ENCODE peak calls at places on chromosome 6, in ten cellular contexts. One of them, this sample, is unnamed.

GRCh38 chr6:118410001-118410400 is 138.1 kb upstream of the PLN start:
- DNase-seq in GM12891: no peak
- DNase-seq in stomach: no peak
- DNase-seq in vagina: no peak
- DNase-seq in HepG2: no peak
- DNase-seq in spleen: no peak
- DNase-seq in SK-N-SH: no peak
- DNase-seq in suprapubic skin: no peak
- DNase-seq in sigmoid colon: no peak
- DNase-seq in transverse colon: no peak
- DNase-seq in this sample: no peak

GRCh38 chr6:5657684-5658429 is 348.9 kb downstream of the NRN1 start:
- DNase-seq in stomach: no peak
- DNase-seq in transverse colon: no peak
- DNase-seq in sigmoid colon: no peak
- DNase-seq in SK-N-SH: no peak
- DNase-seq in suprapubic skin: no peak
- DNase-seq in spleen: no peak
- DNase-seq in vagina: no peak
- DNase-seq in GM12891: no peak
- DNase-seq in HepG2: no peak
- DNase-seq in this sample: no peak

GRCh38 chr6:153140299-153140698 is 9.2 kb upstream of the RGS17 start:
- DNase-seq in SK-N-SH: peak
- DNase-seq in stomach: no peak
- DNase-seq in sigmoid colon: no peak
- DNase-seq in GM12891: no peak
- DNase-seq in vagina: no peak
- DNase-seq in HepG2: no peak
- DNase-seq in suprapubic skin: no peak
- DNase-seq in transverse colon: no peak
- DNase-seq in spleen: no peak
- DNase-seq in this sample: no peak

GRCh38 chr6:131182991-131183425 is 47.7 kb downstream of the AKAP7 start:
- DNase-seq in vagina: no peak
- DNase-seq in stomach: no peak
- DNase-seq in GM12891: no peak
- DNase-seq in SK-N-SH: no peak
- DNase-seq in transverse colon: no peak
- DNase-seq in HepG2: peak
- DNase-seq in sigmoid colon: no peak
- DNase-seq in spleen: no peak
- DNase-seq in suprapubic skin: no peak
- DNase-seq in this sample: no peak

GRCh38 chr6:72788188-72788587 is 166.3 kb downstream of the KCNQ5 start:
- DNase-seq in spleen: no peak
- DNase-seq in SK-N-SH: no peak
- DNase-seq in transverse colon: no peak
- DNase-seq in vagina: no peak
- DNase-seq in HepG2: no peak
- DNase-seq in stomach: no peak
- DNase-seq in GM12891: no peak
- DNase-seq in suprapubic skin: no peak
- DNase-seq in sigmoid colon: no peak
- DNase-seq in this sample: no peak

GRCh38 chr6:170067257-170067656 is 223.6 kb downstream of the DLL1 start:
- DNase-seq in HepG2: no peak
- DNase-seq in suprapubic skin: peak
- DNase-seq in vagina: no peak
- DNase-seq in GM12891: no peak
- DNase-seq in sigmoid colon: peak
- DNase-seq in spleen: peak
- DNase-seq in SK-N-SH: no peak
- DNase-seq in stomach: peak
- DNase-seq in transverse colon: peak
- DNase-seq in this sample: no peak

GRCh38 chr6:89887452-89888137 is 6.7 kb upstream of the GJA10 start:
- DNase-seq in HepG2: no peak
- DNase-seq in transverse colon: no peak
- DNase-seq in stomach: no peak
- DNase-seq in SK-N-SH: peak
- DNase-seq in GM12891: peak
- DNase-seq in suprapubic skin: no peak
- DNase-seq in sigmoid colon: no peak
- DNase-seq in vagina: no peak
- DNase-seq in spleen: peak
- DNase-seq in this sample: no peak

GRCh38 chr6:40585661-40586269 is 1.4 kb downstream of the LRFN2 start:
- DNase-seq in stomach: no peak
- DNase-seq in SK-N-SH: peak
- DNase-seq in HepG2: no peak
- DNase-seq in sigmoid colon: no peak
- DNase-seq in GM12891: no peak
- DNase-seq in suprapubic skin: no peak
- DNase-seq in spleen: no peak
- DNase-seq in vagina: no peak
- DNase-seq in transverse colon: no peak
- DNase-seq in this sample: no peak

GRCh38 chr6:80022803-80023202 is 18.4 kb downstream of the TTK start:
- DNase-seq in SK-N-SH: no peak
- DNase-seq in vagina: no peak
- DNase-seq in stomach: no peak
- DNase-seq in suprapubic skin: no peak
- DNase-seq in spleen: no peak
- DNase-seq in HepG2: no peak
- DNase-seq in GM12891: no peak
- DNase-seq in transverse colon: no peak
- DNase-seq in sigmoid colon: no peak
- DNase-seq in this sample: no peak

GRCh38 chr6:130520235-130520634 is 154.4 kb downstream of the TMEM200A start:
- DNase-seq in suprapubic skin: no peak
- DNase-seq in GM12891: no peak
- DNase-seq in HepG2: no peak
- DNase-seq in sigmoid colon: no peak
- DNase-seq in SK-N-SH: no peak
- DNase-seq in transverse colon: no peak
- DNase-seq in spleen: no peak
- DNase-seq in vagina: no peak
- DNase-seq in stomach: no peak
- DNase-seq in this sample: no peak

GRCh38 chr6:29737707-29738630 is 14.7 kb downstream of the HLA-F start:
- DNase-seq in SK-N-SH: peak
- DNase-seq in spleen: peak
- DNase-seq in vagina: peak
- DNase-seq in GM12891: peak
- DNase-seq in HepG2: peak
- DNase-seq in sigmoid colon: peak
- DNase-seq in transverse colon: peak
- DNase-seq in suprapubic skin: no peak
- DNase-seq in stomach: peak
- DNase-seq in this sample: no peak

GRCh38 chr6:31621320-31621939 is 915 bp downstream of the PRRC2A start:
- DNase-seq in suprapubic skin: no peak
- DNase-seq in sigmoid colon: no peak
- DNase-seq in SK-N-SH: peak
- DNase-seq in GM12891: no peak
- DNase-seq in spleen: no peak
- DNase-seq in HepG2: no peak
- DNase-seq in vagina: no peak
- DNase-seq in transverse colon: no peak
- DNase-seq in stomach: no peak
- DNase-seq in this sample: no peak

GRCh38 chr6:132259070-132259469 is 142.2 kb downstream of the MOXD1 start:
- DNase-seq in transverse colon: no peak
- DNase-seq in vagina: no peak
- DNase-seq in spleen: no peak
- DNase-seq in SK-N-SH: no peak
- DNase-seq in suprapubic skin: no peak
- DNase-seq in GM12891: no peak
- DNase-seq in sigmoid colon: no peak
- DNase-seq in stomach: no peak
- DNase-seq in HepG2: peak
- DNase-seq in this sample: no peak

GRCh38 chr6:11241154-11241792 is 8.8 kb upstream of the NEDD9 start:
- DNase-seq in GM12891: no peak
- DNase-seq in stomach: no peak
- DNase-seq in spleen: no peak
- DNase-seq in SK-N-SH: no peak
- DNase-seq in transverse colon: no peak
- DNase-seq in HepG2: no peak
- DNase-seq in sigmoid colon: no peak
- DNase-seq in vagina: no peak
- DNase-seq in suprapubic skin: no peak
- DNase-seq in this sample: no peak

DNA sequence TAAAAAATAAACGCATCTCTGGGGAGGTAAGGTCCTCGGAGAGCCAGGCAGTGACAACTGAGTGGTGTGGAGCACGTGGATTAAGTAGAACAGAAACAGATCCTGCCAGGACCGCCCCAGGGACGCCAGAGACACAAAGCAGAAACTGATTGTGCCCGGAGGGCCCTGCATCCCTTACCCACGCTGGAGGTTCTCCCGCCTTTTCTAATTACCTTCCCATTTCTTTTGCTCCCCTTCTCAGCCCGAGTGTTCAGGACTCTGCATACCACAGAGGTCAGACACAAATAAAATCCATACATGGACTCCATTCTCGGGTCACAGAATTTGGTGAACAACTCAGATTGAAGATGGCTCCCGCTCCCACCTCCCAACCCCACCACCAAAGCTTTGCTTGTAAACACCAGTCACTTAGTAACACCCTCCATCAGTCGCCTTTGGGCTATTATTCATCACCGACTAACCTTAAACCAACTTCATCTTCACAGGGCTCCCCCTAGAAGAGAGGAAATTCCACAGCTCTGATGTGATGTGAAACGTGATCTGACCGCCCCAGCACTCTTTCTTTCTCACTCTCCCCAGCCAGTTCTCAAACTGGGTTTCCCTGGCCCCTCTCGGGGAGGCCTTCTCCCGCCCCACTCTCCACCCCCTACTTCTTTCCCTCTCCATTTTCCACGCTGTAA is 32.6 kb upstream of the PIM1 start:
- DNase-seq in suprapubic skin: no peak
- DNase-seq in sigmoid colon: peak
- DNase-seq in HepG2: peak
- DNase-seq in SK-N-SH: peak
- DNase-seq in GM12891: no peak
- DNase-seq in spleen: no peak
- DNase-seq in transverse colon: no peak
- DNase-seq in stomach: no peak
- DNase-seq in vagina: no peak
- DNase-seq in this sample: no peak
- TF ChIP-seq POLR2AphosphoS5 in suprapubic skin: no peak
- TF ChIP-seq POLR2AphosphoS5 in sigmoid colon: peak
- TF ChIP-seq POLR2AphosphoS5 in HepG2: peak
- TF ChIP-seq POLR2AphosphoS5 in SK-N-SH: peak
- TF ChIP-seq POLR2AphosphoS5 in GM12891: no peak
- TF ChIP-seq POLR2AphosphoS5 in spleen: no peak
- TF ChIP-seq POLR2AphosphoS5 in transverse colon: no peak
- TF ChIP-seq POLR2AphosphoS5 in stomach: peak
- TF ChIP-seq POLR2AphosphoS5 in vagina: no peak
- TF ChIP-seq POLR2AphosphoS5 in this sample: no peak

DNA sequence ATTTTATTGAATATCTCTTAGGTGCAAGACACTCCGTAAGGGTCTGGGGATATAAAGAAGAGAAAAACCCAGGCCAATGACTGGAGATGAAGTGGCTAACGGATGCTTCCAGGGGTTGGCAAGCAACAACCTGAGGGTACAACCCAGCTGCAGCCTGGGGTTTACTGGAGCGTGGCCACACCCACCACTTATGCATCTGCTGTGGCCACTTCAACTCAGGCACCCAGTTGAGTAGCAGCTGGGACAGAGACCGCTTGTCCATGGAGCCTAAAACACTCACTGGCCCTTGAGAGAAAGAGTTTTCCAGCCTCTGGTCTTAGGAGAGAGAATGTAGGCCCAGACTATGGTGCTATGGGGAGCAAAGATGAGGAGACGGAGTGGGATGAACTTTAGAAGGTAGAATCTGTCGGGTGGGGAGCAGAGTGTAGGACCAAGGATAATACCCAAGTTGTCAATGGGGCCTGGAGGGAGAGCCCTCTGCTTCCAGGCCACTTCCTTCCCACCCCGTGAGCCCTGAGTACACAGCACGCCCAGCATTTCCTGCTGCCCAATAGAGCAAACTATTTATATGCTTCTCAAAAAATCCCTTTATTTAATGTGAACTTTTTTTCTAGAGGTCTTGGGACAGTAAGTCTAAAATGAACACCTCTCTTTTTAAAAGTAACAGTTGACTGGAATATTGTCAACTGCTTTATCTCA is 46.8 kb upstream of the PXDC1 start:
- DNase-seq in transverse colon: no peak
- DNase-seq in vagina: no peak
- DNase-seq in sigmoid colon: no peak
- DNase-seq in SK-N-SH: no peak
- DNase-seq in stomach: no peak
- DNase-seq in spleen: no peak
- DNase-seq in GM12891: no peak
- DNase-seq in suprapubic skin: no peak
- DNase-seq in HepG2: no peak
- DNase-seq in this sample: no peak
- TF ChIP-seq POLR2AphosphoS5 in transverse colon: no peak
- TF ChIP-seq POLR2AphosphoS5 in vagina: no peak
- TF ChIP-seq POLR2AphosphoS5 in sigmoid colon: no peak
- TF ChIP-seq POLR2AphosphoS5 in SK-N-SH: no peak
- TF ChIP-seq POLR2AphosphoS5 in stomach: no peak
- TF ChIP-seq POLR2AphosphoS5 in spleen: peak
- TF ChIP-seq POLR2AphosphoS5 in GM12891: no peak
- TF ChIP-seq POLR2AphosphoS5 in suprapubic skin: no peak
- TF ChIP-seq POLR2AphosphoS5 in HepG2: no peak
- TF ChIP-seq POLR2AphosphoS5 in this sample: no peak

DNA sequence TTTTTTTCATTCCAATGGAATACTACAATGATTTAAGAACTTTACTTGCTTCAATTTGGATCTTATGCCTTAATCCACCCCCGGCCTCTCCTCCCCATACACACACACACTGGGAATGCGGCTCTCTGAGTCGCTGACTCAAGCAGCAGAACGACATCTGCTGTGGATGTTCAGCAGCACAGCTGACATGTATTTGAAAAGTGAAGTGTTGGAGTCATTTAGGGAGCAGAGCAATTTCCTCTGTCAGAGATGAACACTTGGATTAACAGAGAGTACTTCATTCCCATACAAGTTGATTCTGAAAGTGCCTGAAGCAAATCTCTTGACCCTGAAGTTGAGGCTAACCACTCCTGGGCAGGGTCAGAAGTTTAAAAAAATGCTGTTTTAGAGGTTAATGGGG is 27.9 kb upstream of the LAMA4 start:
- DNase-seq in vagina: no peak
- DNase-seq in spleen: no peak
- DNase-seq in HepG2: no peak
- DNase-seq in transverse colon: peak
- DNase-seq in suprapubic skin: no peak
- DNase-seq in sigmoid colon: peak
- DNase-seq in GM12891: no peak
- DNase-seq in stomach: no peak
- DNase-seq in SK-N-SH: peak
- DNase-seq in this sample: no peak
- TF ChIP-seq POLR2AphosphoS5 in vagina: no peak
- TF ChIP-seq POLR2AphosphoS5 in spleen: no peak
- TF ChIP-seq POLR2AphosphoS5 in HepG2: no peak
- TF ChIP-seq POLR2AphosphoS5 in transverse colon: peak
- TF ChIP-seq POLR2AphosphoS5 in suprapubic skin: peak
- TF ChIP-seq POLR2AphosphoS5 in sigmoid colon: peak
- TF ChIP-seq POLR2AphosphoS5 in GM12891: no peak
- TF ChIP-seq POLR2AphosphoS5 in stomach: peak
- TF ChIP-seq POLR2AphosphoS5 in SK-N-SH: no peak
- TF ChIP-seq POLR2AphosphoS5 in this sample: no peak

GRCh38 chr6:1786455-1787108 is 176.9 kb downstream of the FOXC1 start:
- DNase-seq in transverse colon: no peak
- DNase-seq in sigmoid colon: no peak
- DNase-seq in stomach: no peak
- DNase-seq in HepG2: no peak
- DNase-seq in spleen: no peak
- DNase-seq in vagina: no peak
- DNase-seq in GM12891: no peak
- DNase-seq in SK-N-SH: no peak
- DNase-seq in suprapubic skin: no peak
- DNase-seq in this sample: no peak
- TF ChIP-seq POLR2AphosphoS5 in transverse colon: no peak
- TF ChIP-seq POLR2AphosphoS5 in sigmoid colon: no peak
- TF ChIP-seq POLR2AphosphoS5 in stomach: no peak
- TF ChIP-seq POLR2AphosphoS5 in HepG2: no peak
- TF ChIP-seq POLR2AphosphoS5 in spleen: no peak
- TF ChIP-seq POLR2AphosphoS5 in vagina: no peak
- TF ChIP-seq POLR2AphosphoS5 in GM12891: no peak
- TF ChIP-seq POLR2AphosphoS5 in SK-N-SH: no peak
- TF ChIP-seq POLR2AphosphoS5 in suprapubic skin: no peak
- TF ChIP-seq POLR2AphosphoS5 in this sample: no peak